ENCODE peak calls at places on chromosomes 2 and 18, in six cellular contexts. One of them, this sample, is unnamed.

GRCh38 chr18:48098007-48098406 is 167.5 kb upstream of the SMAD2 start:
- DNase-seq in effector memory CD8-positive, alpha-beta T cell: no peak
- DNase-seq in OCI-LY7: no peak
- DNase-seq in ELF-1: no peak
- DNase-seq in NCI-H1694 treated with DMSO at 0.1 percent for 48 hours: no peak
- DNase-seq in activated naive CD4-positive, alpha-beta T cell treated with anti-CD3 and anti-CD28 coated beads, Interleukin-2, amount 50 U/mL, for 72 hours: no peak
- DNase-seq in this sample: no peak

GRCh38 chr2:163644238-163644637 is 91.6 kb downstream of the FIGN start:
- DNase-seq in effector memory CD8-positive, alpha-beta T cell: no peak
- DNase-seq in OCI-LY7: no peak
- DNase-seq in ELF-1: no peak
- DNase-seq in NCI-H1694 treated with DMSO at 0.1 percent for 48 hours: no peak
- DNase-seq in activated naive CD4-positive, alpha-beta T cell treated with anti-CD3 and anti-CD28 coated beads, Interleukin-2, amount 50 U/mL, for 72 hours: no peak
- DNase-seq in this sample: no peak

GRCh38 chr2:19362652-19363473 is 4.4 kb upstream of the OSR1 start:
- DNase-seq in effector memory CD8-positive, alpha-beta T cell: no peak
- DNase-seq in OCI-LY7: peak
- DNase-seq in ELF-1: peak
- DNase-seq in NCI-H1694 treated with DMSO at 0.1 percent for 48 hours: peak
- DNase-seq in activated naive CD4-positive, alpha-beta T cell treated with anti-CD3 and anti-CD28 coated beads, Interleukin-2, amount 50 U/mL, for 72 hours: no peak
- DNase-seq in this sample: no peak

GRCh38 chr2:178414266-178415247 is 36.4 kb downstream of the PRKRA start:
- DNase-seq in effector memory CD8-positive, alpha-beta T cell: peak
- DNase-seq in OCI-LY7: peak
- DNase-seq in ELF-1: peak
- DNase-seq in NCI-H1694 treated with DMSO at 0.1 percent for 48 hours: peak
- DNase-seq in activated naive CD4-positive, alpha-beta T cell treated with anti-CD3 and anti-CD28 coated beads, Interleukin-2, amount 50 U/mL, for 72 hours: peak
- DNase-seq in this sample: peak

GRCh38 chr2:35391736-35392442 is 963.7 kb upstream of the CRIM1 start:
- DNase-seq in effector memory CD8-positive, alpha-beta T cell: no peak
- DNase-seq in OCI-LY7: no peak
- DNase-seq in ELF-1: no peak
- DNase-seq in NCI-H1694 treated with DMSO at 0.1 percent for 48 hours: no peak
- DNase-seq in activated naive CD4-positive, alpha-beta T cell treated with anti-CD3 and anti-CD28 coated beads, Interleukin-2, amount 50 U/mL, for 72 hours: no peak
- DNase-seq in this sample: no peak

GRCh38 chr2:134260726-134261125 is 6.9 kb downstream of the MGAT5 start:
- DNase-seq in effector memory CD8-positive, alpha-beta T cell: no peak
- DNase-seq in OCI-LY7: no peak
- DNase-seq in ELF-1: no peak
- DNase-seq in NCI-H1694 treated with DMSO at 0.1 percent for 48 hours: no peak
- DNase-seq in activated naive CD4-positive, alpha-beta T cell treated with anti-CD3 and anti-CD28 coated beads, Interleukin-2, amount 50 U/mL, for 72 hours: no peak
- DNase-seq in this sample: no peak

GRCh38 chr18:67318651-67319050 is 197.9 kb downstream of the DSEL start:
- DNase-seq in effector memory CD8-positive, alpha-beta T cell: no peak
- DNase-seq in OCI-LY7: no peak
- DNase-seq in ELF-1: no peak
- DNase-seq in NCI-H1694 treated with DMSO at 0.1 percent for 48 hours: no peak
- DNase-seq in activated naive CD4-positive, alpha-beta T cell treated with anti-CD3 and anti-CD28 coated beads, Interleukin-2, amount 50 U/mL, for 72 hours: no peak
- DNase-seq in this sample: no peak

GRCh38 chr2:171042253-171042969 is 113.4 kb downstream of the GORASP2 start:
- DNase-seq in effector memory CD8-positive, alpha-beta T cell: no peak
- DNase-seq in OCI-LY7: peak
- DNase-seq in ELF-1: no peak
- DNase-seq in NCI-H1694 treated with DMSO at 0.1 percent for 48 hours: no peak
- DNase-seq in activated naive CD4-positive, alpha-beta T cell treated with anti-CD3 and anti-CD28 coated beads, Interleukin-2, amount 50 U/mL, for 72 hours: no peak
- DNase-seq in this sample: no peak

GRCh38 chr2:232350804-232351685 is 27.5 kb upstream of the ALPP start:
- DNase-seq in effector memory CD8-positive, alpha-beta T cell: no peak
- DNase-seq in OCI-LY7: no peak
- DNase-seq in ELF-1: peak
- DNase-seq in NCI-H1694 treated with DMSO at 0.1 percent for 48 hours: no peak
- DNase-seq in activated naive CD4-positive, alpha-beta T cell treated with anti-CD3 and anti-CD28 coated beads, Interleukin-2, amount 50 U/mL, for 72 hours: peak
- DNase-seq in this sample: peak

GRCh38 chr2:37561615-37562569 is 109.5 kb downstream of the CDC42EP3 start:
- DNase-seq in effector memory CD8-positive, alpha-beta T cell: no peak
- DNase-seq in OCI-LY7: peak
- DNase-seq in ELF-1: peak
- DNase-seq in NCI-H1694 treated with DMSO at 0.1 percent for 48 hours: no peak
- DNase-seq in activated naive CD4-positive, alpha-beta T cell treated with anti-CD3 and anti-CD28 coated beads, Interleukin-2, amount 50 U/mL, for 72 hours: no peak
- DNase-seq in this sample: peak

GRCh38 chr2:70926042-70926441 is 9.7 kb upstream of the ATP6V1B1 start:
- DNase-seq in effector memory CD8-positive, alpha-beta T cell: no peak
- DNase-seq in OCI-LY7: no peak
- DNase-seq in ELF-1: no peak
- DNase-seq in NCI-H1694 treated with DMSO at 0.1 percent for 48 hours: no peak
- DNase-seq in activated naive CD4-positive, alpha-beta T cell treated with anti-CD3 and anti-CD28 coated beads, Interleukin-2, amount 50 U/mL, for 72 hours: no peak
- DNase-seq in this sample: no peak

GRCh38 chr18:23501626-23502025 is 1.7 kb upstream of the RMC1 start:
- DNase-seq in effector memory CD8-positive, alpha-beta T cell: no peak
- DNase-seq in OCI-LY7: no peak
- DNase-seq in ELF-1: no peak
- DNase-seq in NCI-H1694 treated with DMSO at 0.1 percent for 48 hours: no peak
- DNase-seq in activated naive CD4-positive, alpha-beta T cell treated with anti-CD3 and anti-CD28 coated beads, Interleukin-2, amount 50 U/mL, for 72 hours: no peak
- DNase-seq in this sample: no peak

GRCh38 chr2:238908960-238909951 is 61.4 kb downstream of the TWIST2 start:
- DNase-seq in effector memory CD8-positive, alpha-beta T cell: no peak
- DNase-seq in OCI-LY7: no peak
- DNase-seq in ELF-1: peak
- DNase-seq in NCI-H1694 treated with DMSO at 0.1 percent for 48 hours: no peak
- DNase-seq in activated naive CD4-positive, alpha-beta T cell treated with anti-CD3 and anti-CD28 coated beads, Interleukin-2, amount 50 U/mL, for 72 hours: no peak
- DNase-seq in this sample: no peak

GRCh38 chr2:96970910-96971309 is 15.5 kb downstream of the FAM178B start:
- DNase-seq in effector memory CD8-positive, alpha-beta T cell: no peak
- DNase-seq in OCI-LY7: no peak
- DNase-seq in ELF-1: no peak
- DNase-seq in NCI-H1694 treated with DMSO at 0.1 percent for 48 hours: no peak
- DNase-seq in activated naive CD4-positive, alpha-beta T cell treated with anti-CD3 and anti-CD28 coated beads, Interleukin-2, amount 50 U/mL, for 72 hours: no peak
- DNase-seq in this sample: no peak

GRCh38 chr2:216516730-216517350 is 18.2 kb downstream of the RPL37A start:
- DNase-seq in effector memory CD8-positive, alpha-beta T cell: no peak
- DNase-seq in OCI-LY7: peak
- DNase-seq in ELF-1: no peak
- DNase-seq in NCI-H1694 treated with DMSO at 0.1 percent for 48 hours: peak
- DNase-seq in activated naive CD4-positive, alpha-beta T cell treated with anti-CD3 and anti-CD28 coated beads, Interleukin-2, amount 50 U/mL, for 72 hours: no peak
- DNase-seq in this sample: no peak

GRCh38 chr2:196088209-196088608 is 19.6 kb upstream of the DNAH7 start:
- DNase-seq in effector memory CD8-positive, alpha-beta T cell: no peak
- DNase-seq in OCI-LY7: no peak
- DNase-seq in ELF-1: no peak
- DNase-seq in NCI-H1694 treated with DMSO at 0.1 percent for 48 hours: no peak
- DNase-seq in activated naive CD4-positive, alpha-beta T cell treated with anti-CD3 and anti-CD28 coated beads, Interleukin-2, amount 50 U/mL, for 72 hours: no peak
- DNase-seq in this sample: no peak

GRCh38 chr18:75211002-75211621 is 515 bp downstream of the TSHZ1 start:
- DNase-seq in effector memory CD8-positive, alpha-beta T cell: peak
- DNase-seq in OCI-LY7: peak
- DNase-seq in ELF-1: peak
- DNase-seq in NCI-H1694 treated with DMSO at 0.1 percent for 48 hours: no peak
- DNase-seq in activated naive CD4-positive, alpha-beta T cell treated with anti-CD3 and anti-CD28 coated beads, Interleukin-2, amount 50 U/mL, for 72 hours: no peak
- DNase-seq in this sample: no peak

GRCh38 chr2:217555075-217555876 is 447.5 kb downstream of the TNS1 start:
- DNase-seq in effector memory CD8-positive, alpha-beta T cell: no peak
- DNase-seq in OCI-LY7: no peak
- DNase-seq in ELF-1: peak
- DNase-seq in NCI-H1694 treated with DMSO at 0.1 percent for 48 hours: no peak
- DNase-seq in activated naive CD4-positive, alpha-beta T cell treated with anti-CD3 and anti-CD28 coated beads, Interleukin-2, amount 50 U/mL, for 72 hours: no peak
- DNase-seq in this sample: no peak

GRCh38 chr2:216139884-216140283 is 30.7 kb downstream of the XRCC5 start:
- DNase-seq in effector memory CD8-positive, alpha-beta T cell: peak
- DNase-seq in OCI-LY7: peak
- DNase-seq in ELF-1: no peak
- DNase-seq in NCI-H1694 treated with DMSO at 0.1 percent for 48 hours: peak
- DNase-seq in activated naive CD4-positive, alpha-beta T cell treated with anti-CD3 and anti-CD28 coated beads, Interleukin-2, amount 50 U/mL, for 72 hours: peak
- DNase-seq in this sample: no peak

GRCh38 chr2:216343221-216343985 is 28.9 kb downstream of the MARCHF4 start:
- DNase-seq in effector memory CD8-positive, alpha-beta T cell: no peak
- DNase-seq in OCI-LY7: no peak
- DNase-seq in ELF-1: no peak
- DNase-seq in NCI-H1694 treated with DMSO at 0.1 percent for 48 hours: no peak
- DNase-seq in activated naive CD4-positive, alpha-beta T cell treated with anti-CD3 and anti-CD28 coated beads, Interleukin-2, amount 50 U/mL, for 72 hours: no peak
- DNase-seq in this sample: no peak

GRCh38 chr2:74982581-74982980 is 24.1 kb downstream of the POLE4 start:
- DNase-seq in effector memory CD8-positive, alpha-beta T cell: no peak
- DNase-seq in OCI-LY7: no peak
- DNase-seq in ELF-1: no peak
- DNase-seq in NCI-H1694 treated with DMSO at 0.1 percent for 48 hours: no peak
- DNase-seq in activated naive CD4-positive, alpha-beta T cell treated with anti-CD3 and anti-CD28 coated beads, Interleukin-2, amount 50 U/mL, for 72 hours: no peak
- DNase-seq in this sample: no peak

GRCh38 chr2:77086478-77086877 is 435.7 kb downstream of the LRRTM4 start:
- DNase-seq in effector memory CD8-positive, alpha-beta T cell: no peak
- DNase-seq in OCI-LY7: no peak
- DNase-seq in ELF-1: peak
- DNase-seq in NCI-H1694 treated with DMSO at 0.1 percent for 48 hours: no peak
- DNase-seq in activated naive CD4-positive, alpha-beta T cell treated with anti-CD3 and anti-CD28 coated beads, Interleukin-2, amount 50 U/mL, for 72 hours: no peak
- DNase-seq in this sample: no peak